ENCODE peak calls at places on chromosome 6, in five cellular contexts. X is AG04450, D is lower leg skin, W is psoas muscle, T is A549. S is an unnamed sample.

GRCh38 chr6:152952866-152953509 is 29.9 kb downstream of the FBXO5 start:
- DNase-seq in D (no peak), X (no peak), W (no peak), T (peak; percentile 44), S (no peak)

GRCh38 chr6:135976585-135976984 is 125.1 kb downstream of the PDE7B start:
- DNase-seq in X (no peak), W (no peak), T (no peak), D (no peak), S (no peak)

GRCh38 chr6:169828176-169828575 is 76.8 kb downstream of the ERMARD start:
- DNase-seq in X (no peak), T (no peak), W (no peak), D (no peak), S (no peak)

GRCh38 chr6:33439956-33440648 is 14.3 kb upstream of the ZBTB9 start:
- DNase-seq in W (no peak), T (no peak), D (no peak), X (no peak), S (peak; percentile 35)

GRCh38 chr6:53679446-53679933 is 13.9 kb upstream of the KLHL31 start:
- DNase-seq in T (peak; percentile 60), W (no peak), D (no peak), X (no peak), S (no peak)

GRCh38 chr6:117930645-117931044 is 23.6 kb downstream of the SLC35F1 start:
- DNase-seq in W (no peak), X (no peak), T (no peak), D (no peak), S (no peak)

GRCh38 chr6:44228031-44228430 is 4.6 kb downstream of the SLC29A1 start:
- DNase-seq in W (no peak), T (no peak), X (no peak), D (no peak), S (no peak)

GRCh38 chr6:3438190-3439167 is 18.4 kb downstream of the SLC22A23 start:
- DNase-seq in D (no peak), T (peak; percentile 76), X (peak; percentile 37), W (peak; percentile 48), S (no peak)

GRCh38 chr6:34514593-34515472 is 41.3 kb downstream of the SPDEF start:
- DNase-seq in T (no peak), W (no peak), D (no peak), X (peak; percentile 13), S (no peak)

GRCh38 chr6:52227495-52227894 is 16.8 kb downstream of the IL17F start:
- DNase-seq in T (no peak), X (no peak), W (no peak), D (no peak), S (no peak)

GRCh38 chr6:64293298-64293697 is 657.7 kb downstream of the PHF3 start:
- DNase-seq in T (no peak), W (no peak), D (no peak), X (no peak), S (no peak)

GRCh38 chr6:120230008-120230407 is 880.4 kb upstream of the MAN1A1 start:
- DNase-seq in T (no peak), D (no peak), W (no peak), X (no peak), S (no peak)
- TF ChIP-seq CTCF in T (no peak), D (no peak), W (no peak), X (no peak), S (no peak)

DNA sequence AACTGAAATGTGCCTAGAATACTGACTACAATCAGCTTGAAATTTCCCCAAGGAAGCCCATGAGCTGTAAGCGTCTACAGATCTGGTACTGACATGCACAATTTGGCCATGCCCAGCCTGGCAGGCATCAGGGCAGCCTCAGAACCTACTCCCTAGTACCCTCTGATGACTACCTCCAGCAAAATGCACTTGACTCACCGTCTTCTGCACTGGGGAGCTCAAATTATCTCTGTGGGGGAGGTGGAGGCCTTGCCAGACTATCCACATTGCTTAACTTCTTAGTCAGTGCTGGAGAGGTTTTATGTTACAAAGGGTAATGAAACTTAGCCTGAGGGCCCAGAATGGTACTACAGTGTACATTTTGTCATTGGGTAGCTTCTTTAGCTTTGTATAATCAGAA is 126.0 kb upstream of the ADGRF1 start:
- DNase-seq in X (peak; percentile 89), D (peak; percentile 32), T (peak; percentile 91), W (peak; percentile 66), S (peak; percentile 70)
- TF ChIP-seq CTCF in X (peak; percentile 17), D (no peak), T (no peak), W (no peak), S (no peak)

DNA sequence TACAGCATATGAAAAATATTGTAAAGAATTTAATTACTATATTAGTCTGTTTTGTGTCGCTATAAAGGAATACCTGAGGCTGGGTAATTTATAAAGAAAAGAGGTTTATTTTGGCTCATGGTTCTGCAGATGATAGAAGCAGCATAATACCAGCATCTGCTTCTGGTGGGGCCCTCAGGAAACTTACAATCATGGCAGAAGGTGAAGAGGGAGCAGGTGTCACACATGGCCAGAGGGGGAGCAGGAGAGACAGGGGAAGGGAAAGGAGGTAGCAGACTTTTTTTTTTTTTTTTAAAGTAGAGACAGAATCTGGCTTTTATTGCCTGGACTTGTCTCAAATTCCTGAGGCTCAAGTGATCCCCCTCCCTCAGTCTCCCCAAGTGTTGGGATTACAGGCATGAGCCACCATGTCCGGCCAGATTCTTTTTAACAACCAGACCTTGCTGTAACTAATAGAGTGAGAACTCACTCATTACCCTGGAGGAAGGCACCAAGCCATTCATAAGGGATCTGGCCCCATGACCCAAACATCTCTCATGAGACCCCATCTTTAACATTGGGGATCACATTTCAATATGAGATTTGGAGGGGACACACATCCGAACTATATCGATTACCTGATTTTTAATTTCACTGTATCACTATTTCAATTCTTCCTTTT is 64.6 kb downstream of the MAN1A1 start:
- DNase-seq in X (no peak), T (peak; percentile 25), W (no peak), D (no peak), S (no peak)
- TF ChIP-seq CTCF in X (no peak), T (no peak), W (no peak), D (no peak), S (peak; percentile 28)

DNA sequence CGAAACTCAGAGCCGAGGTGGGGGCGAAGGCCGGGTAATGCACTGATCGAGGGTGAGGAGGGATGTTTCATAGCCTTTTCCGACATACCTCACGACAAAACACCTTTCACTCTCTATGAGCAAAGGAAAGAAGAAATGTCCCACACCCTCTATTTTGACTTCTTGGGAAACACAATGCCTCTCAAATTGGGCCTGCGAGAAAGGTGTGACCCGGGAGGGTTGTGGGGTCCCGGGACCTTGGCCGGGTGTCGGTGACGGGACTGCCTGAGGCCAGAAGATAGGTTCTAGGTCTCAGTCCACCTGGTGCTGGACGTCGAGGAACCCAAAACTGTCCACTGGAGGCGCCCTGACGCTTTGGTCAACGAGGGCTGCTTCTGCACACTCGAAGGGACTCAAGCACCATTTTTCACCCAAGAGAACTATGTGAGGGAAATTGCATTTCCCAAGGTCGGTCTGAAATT is 41.1 kb upstream of the OSTM1 start:
- DNase-seq in T (peak; percentile 76), W (no peak), D (no peak), X (no peak), S (no peak)
- TF ChIP-seq CTCF in T (peak; percentile 54), W (peak; percentile 22), D (no peak), X (peak; percentile 35), S (peak; percentile 41)

GRCh38 chr6:18492957-18493356 is 105.8 kb downstream of the RNF144B start:
- DNase-seq in T (peak; percentile 2), X (no peak), D (no peak), W (no peak), S (no peak)

GRCh38 chr6:18489335-18489734 is 102.2 kb downstream of the RNF144B start:
- DNase-seq in D (no peak), T (no peak), W (no peak), X (no peak), S (no peak)

GRCh38 chr6:18488526-18489270 is 101.5 kb downstream of the RNF144B start:
- DNase-seq in W (no peak), T (no peak), X (no peak), D (no peak), S (no peak)

GRCh38 chr6:18493421-18493891 is 106.3 kb downstream of the RNF144B start:
- DNase-seq in T (peak; percentile 54), W (no peak), X (no peak), D (no peak), S (no peak)

GRCh38 chr6:18491303-18492090 is 104.3 kb downstream of the RNF144B start:
- DNase-seq in W (no peak), D (no peak), X (no peak), T (no peak), S (no peak)
- TF ChIP-seq CTCF in W (no peak), D (no peak), X (no peak), T (no peak), S (no peak)

GRCh38 chr6:20286968-20287565 is 74.8 kb upstream of the MBOAT1 start:
- DNase-seq in X (no peak), W (no peak), T (no peak), D (no peak), S (no peak)
- TF ChIP-seq CTCF in X (no peak), W (no peak), T (no peak), D (no peak), S (no peak)

GRCh38 chr6:31558318-31558625 is 10.9 kb downstream of the NFKBIL1 start:
- DNase-seq in W (no peak), T (no peak), X (no peak), D (no peak), S (no peak)
- TF ChIP-seq CTCF in W (no peak), T (no peak), X (no peak), D (no peak), S (no peak)

DNA sequence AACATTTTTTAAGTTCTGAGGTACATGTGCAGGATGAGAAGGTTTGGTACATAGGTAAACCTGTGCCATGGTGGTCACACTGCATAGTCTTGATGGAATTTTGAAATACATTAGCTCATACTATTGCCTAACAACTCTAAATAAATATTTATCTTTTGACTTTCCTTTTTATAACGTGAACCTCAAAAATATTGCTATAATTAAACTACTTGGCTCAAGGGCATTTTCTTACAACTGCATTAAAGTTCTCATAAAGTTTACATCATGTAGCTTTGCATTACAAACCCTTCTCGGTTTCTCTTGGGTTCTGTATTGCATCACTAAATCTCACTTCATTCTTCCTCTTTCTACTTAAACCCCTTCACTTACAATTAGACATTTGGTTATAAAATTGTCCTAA is 636.0 kb upstream of the PTCHD4 start:
- DNase-seq in T (no peak), W (no peak), X (no peak), D (no peak), S (no peak)
- TF ChIP-seq CTCF in T (no peak), W (no peak), X (no peak), D (no peak), S (no peak)

GRCh38 chr6:109690373-109690739 is 646 bp downstream of the AK9 start:
- DNase-seq in D (no peak), X (no peak), T (peak; percentile 4), W (peak; percentile 62), S (no peak)

GRCh38 chr6:109696355-109696754 is 5.3 kb downstream of the FIG4 start:
- DNase-seq in X (no peak), T (no peak), D (no peak), W (no peak), S (no peak)

GRCh38 chr6:109693128-109693527 is 2.0 kb downstream of the FIG4 start:
- DNase-seq in D (no peak), X (no peak), T (no peak), W (no peak), S (no peak)

GRCh38 chr6:109690740-109691687 is at the start of the genes AK9 and FIG4:
- DNase-seq in W (peak; percentile 93), X (peak; percentile 72), T (peak; percentile 86), D (peak; percentile 95), S (peak; percentile 88)

GRCh38 chr6:109695468-109695867 is 4.4 kb downstream of the FIG4 start:
- DNase-seq in W (no peak), X (no peak), D (no peak), T (peak; percentile 24), S (no peak)
- TF ChIP-seq CTCF in W (no peak), X (no peak), D (no peak), T (no peak), S (no peak)